ENCODE peak calls at places on chromosomes 13 and 19, in eight cellular contexts. Q is activated CD4-positive, alpha-beta T cell treated with anti-CD3 and anti-CD28 coated beads, Interleukin-2, amount 50 U/mL, for 48 hours; Z is cardiac fibroblast; E is pons; O is astrocyte of the spinal cord; F is T-helper 1 cell; S is renal cortical epithelial cell; T is amniotic stem cell. X is an unnamed sample.
A peak's percentile ranks its signal among the peaks of the same experiment; 100 is the strongest.

GRCh38 chr19:45676851-45677263 is 8.8 kb downstream of the GIPR start:
- DNase-seq in Q (peak; percentile 54), Z (no peak), E (no peak), O (no peak), F (no peak), S (no peak), T (no peak), X (no peak)

GRCh38 chr13:76852991-76853390 is 33.2 kb downstream of the KCTD12 start:
- DNase-seq in Q (no peak), Z (peak; percentile 85), E (no peak), O (peak; percentile 36), F (no peak), S (peak; percentile 96), T (no peak), X (no peak)

GRCh38 chr13:30382836-30383525 is 39.3 kb upstream of the UBE2L5 start:
- DNase-seq in Q (no peak), Z (no peak), E (no peak), O (no peak), F (no peak), S (no peak), T (no peak), X (no peak)

GRCh38 chr19:17225051-17225450 is 975 bp upstream of the OCEL1 start:
- DNase-seq in Q (no peak), Z (no peak), E (no peak), O (no peak), F (no peak), S (no peak), T (no peak), X (no peak)

GRCh38 chr19:48064509-48064908 is 20.6 kb upstream of the CABP5 start:
- DNase-seq in Q (no peak), Z (peak; percentile 7), E (no peak), O (no peak), F (no peak), S (no peak), T (no peak), X (no peak)

GRCh38 chr19:6414033-6414643 is 10.5 kb downstream of the KHSRP start:
- DNase-seq in Q (no peak), Z (no peak), E (no peak), O (no peak), F (no peak), S (no peak), T (no peak), X (no peak)

GRCh38 chr13:23868521-23868920 is 20.7 kb downstream of the MIPEP start:
- DNase-seq in Q (no peak), Z (peak; percentile 93), E (no peak), O (peak; percentile 66), F (no peak), S (no peak), T (no peak), X (no peak)

GRCh38 chr19:16327911-16328823 is 3.5 kb downstream of the KLF2 start:
- DNase-seq in Q (peak; percentile 46), Z (peak; percentile 94), E (peak; percentile 83), O (peak; percentile 38), F (peak; percentile 84), S (peak; percentile 35), T (no peak), X (no peak)

GRCh38 chr13:40793339-40793738 is 3.9 kb downstream of the SLC25A15 start:
- DNase-seq in Q (no peak), Z (no peak), E (no peak), O (no peak), F (no peak), S (no peak), T (no peak), X (no peak)

GRCh38 chr19:30897034-30897433 is 452.2 kb downstream of the TSHZ3 start:
- DNase-seq in Q (no peak), Z (no peak), E (no peak), O (no peak), F (no peak), S (no peak), T (no peak), X (no peak)

GRCh38 chr13:112825875-112826274 is 136.0 kb downstream of the ATP11A start:
- DNase-seq in Q (no peak), Z (no peak), E (no peak), O (no peak), F (no peak), S (no peak), T (no peak), X (no peak)